ENCODE peak calls at places on chromosomes 7 and 10, in eight cellular contexts. V is tibial artery, M is OCI-LY7, O is GM19239, E is SK-N-SH, D is bronchial epithelial cell, B is left cardiac atrium, Y is WERI-Rb-1. F is an unnamed sample.
A peak's percentile ranks its signal among the peaks of the same experiment; 100 is the strongest.

GRCh38 chr7:4681218-4681851 is 760 bp upstream of the FOXK1 start:
- DNase-seq in V (no peak), M (peak; percentile 6), O (no peak), E (no peak), D (no peak), B (no peak), Y (no peak), F (no peak)

GRCh38 chr10:72328829-72329204 is 25.9 kb downstream of the DNAJB12 start:
- DNase-seq in V (no peak), M (peak; percentile 59), O (no peak), E (no peak), D (no peak), B (no peak), Y (no peak), F (no peak)

GRCh38 chr7:18426564-18427226 is 68.9 kb upstream of the HDAC9 start:
- DNase-seq in V (no peak), M (no peak), O (no peak), E (no peak), D (peak; percentile 67), B (no peak), Y (no peak), F (no peak)

GRCh38 chr7:2614646-2615330 is 17.0 kb upstream of the TTYH3 start:
- DNase-seq in V (no peak), M (peak; percentile 37), O (no peak), E (no peak), D (no peak), B (no peak), Y (no peak), F (no peak)

GRCh38 chr7:151803841-151804240 is 73.1 kb downstream of the PRKAG2 start:
- DNase-seq in V (no peak), M (no peak), O (no peak), E (no peak), D (no peak), B (no peak), Y (no peak), F (no peak)

GRCh38 chr10:104688251-104688650 is 47.2 kb downstream of the SORCS3 start:
- DNase-seq in V (no peak), M (no peak), O (no peak), E (no peak), D (no peak), B (no peak), Y (no peak), F (no peak)

GRCh38 chr7:111438369-111439289 is 123.7 kb downstream of the IMMP2L start:
- DNase-seq in V (no peak), M (no peak), O (no peak), E (no peak), D (peak; percentile 74), B (no peak), Y (no peak), F (no peak)

GRCh38 chr7:106354822-106355221 is 70.0 kb upstream of the NAMPT start:
- DNase-seq in V (no peak), M (no peak), O (no peak), E (no peak), D (no peak), B (no peak), Y (no peak), F (no peak)

GRCh38 chr10:131786756-131787605 is 113.8 kb upstream of the PPP2R2D start:
- DNase-seq in V (peak; percentile 23), M (peak; percentile 52), O (no peak), E (peak; percentile 51), D (peak; percentile 23), B (no peak), Y (peak; percentile 30), F (no peak)

GRCh38 chr7:38886265-38886664 is 22.7 kb downstream of the VPS41 start:
- DNase-seq in V (no peak), M (no peak), O (no peak), E (no peak), D (no peak), B (no peak), Y (no peak), F (no peak)

GRCh38 chr7:88217675-88218427 is 2.0 kb downstream of the SRI start:
- DNase-seq in V (no peak), M (peak; percentile 40), O (peak; percentile 54), E (no peak), D (no peak), B (no peak), Y (no peak), F (no peak)

GRCh38 chr10:117532003-117532385 is 10.6 kb upstream of the EMX2 start:
- DNase-seq in V (no peak), M (no peak), O (no peak), E (no peak), D (no peak), B (no peak), Y (no peak), F (peak; percentile 69)

GRCh38 chr10:28677889-28678686 is 767 bp downstream of the BAMBI start:
- DNase-seq in V (peak; percentile 68), M (peak; percentile 50), O (no peak), E (peak; percentile 40), D (peak; percentile 22), B (peak; percentile 42), Y (peak; percentile 9), F (peak; percentile 25)

GRCh38 chr10:110758898-110759297 is 112.8 kb upstream of the PDCD4 start:
- DNase-seq in V (no peak), M (no peak), O (no peak), E (no peak), D (peak; percentile 67), B (no peak), Y (no peak), F (peak; percentile 34)

GRCh38 chr10:132648072-132648855 is 110.7 kb downstream of the INPP5A start:
- DNase-seq in V (peak; percentile 64), M (no peak), O (no peak), E (no peak), D (no peak), B (no peak), Y (no peak), F (no peak)

GRCh38 chr10:35946556-35946955 is 304.5 kb upstream of the FZD8 start:
- DNase-seq in V (no peak), M (no peak), O (no peak), E (no peak), D (peak; percentile 11), B (no peak), Y (no peak), F (no peak)

GRCh38 chr7:128164061-128164954 is 76.8 kb upstream of the LEP start:
- DNase-seq in V (no peak), M (no peak), O (no peak), E (no peak), D (peak; percentile 99), B (no peak), Y (no peak), F (no peak)

GRCh38 chr10:113426181-113426837 is 126.5 kb upstream of the HABP2 start:
- DNase-seq in V (no peak), M (no peak), O (no peak), E (peak; percentile 21), D (no peak), B (no peak), Y (no peak), F (no peak)

GRCh38 chr10:93081834-93082233 is 8.1 kb downstream of the CYP26A1 start:
- DNase-seq in V (no peak), M (no peak), O (no peak), E (no peak), D (no peak), B (no peak), Y (no peak), F (no peak)

GRCh38 chr10:103474077-103474476 is 5.0 kb downstream of the CALHM3 start:
- DNase-seq in V (no peak), M (no peak), O (no peak), E (no peak), D (no peak), B (no peak), Y (no peak), F (no peak)

GRCh38 chr10:17512341-17513001 is 58.1 kb upstream of the ST8SIA6 start:
- DNase-seq in V (no peak), M (no peak), O (no peak), E (no peak), D (peak; percentile 97), B (peak; percentile 80), Y (no peak), F (peak; percentile 49)

GRCh38 chr10:44706745-44707144 is 204.4 kb upstream of the TMEM72 start:
- DNase-seq in V (no peak), M (no peak), O (no peak), E (no peak), D (peak; percentile 90), B (no peak), Y (no peak), F (no peak)

GRCh38 chr10:3260066-3260834 is 87.7 kb upstream of the PITRM1 start:
- DNase-seq in V (no peak), M (no peak), O (no peak), E (no peak), D (no peak), B (no peak), Y (no peak), F (no peak)

GRCh38 chr10:69087600-69088470 is at the start of gene SRGN:
- DNase-seq in V (peak; percentile 84), M (peak; percentile 75), O (no peak), E (no peak), D (peak; percentile 44), B (peak; percentile 84), Y (no peak), F (peak; percentile 60)

GRCh38 chr7:38211940-38212339 is 33.9 kb downstream of the STARD3NL start:
- DNase-seq in V (no peak), M (no peak), O (no peak), E (no peak), D (no peak), B (no peak), Y (no peak), F (peak; percentile 52)

GRCh38 chr10:12631216-12631615 is 281.9 kb downstream of the CAMK1D start:
- DNase-seq in V (no peak), M (no peak), O (no peak), E (no peak), D (peak; percentile 65), B (no peak), Y (no peak), F (no peak)

GRCh38 chr7:84783161-84783803 is 403.6 kb downstream of the SEMA3D start:
- DNase-seq in V (no peak), M (no peak), O (no peak), E (no peak), D (peak; percentile 26), B (no peak), Y (no peak), F (no peak)

GRCh38 chr7:127541548-127541947 is 43.8 kb downstream of the GCC1 start:
- DNase-seq in V (no peak), M (no peak), O (no peak), E (peak; percentile 27), D (no peak), B (no peak), Y (no peak), F (no peak)

GRCh38 chr7:151408839-151409554 is 841 bp downstream of the WDR86 start:
- DNase-seq in V (no peak), M (peak; percentile 36), O (no peak), E (peak; percentile 87), D (peak; percentile 20), B (no peak), Y (no peak), F (no peak)

GRCh38 chr7:36092221-36092771 is 60.8 kb upstream of the EEPD1 start:
- DNase-seq in V (no peak), M (no peak), O (no peak), E (no peak), D (no peak), B (no peak), Y (no peak), F (no peak)

GRCh38 chr10:18178862-18179483 is 38.7 kb downstream of the CACNB2 start:
- DNase-seq in V (no peak), M (no peak), O (no peak), E (no peak), D (no peak), B (no peak), Y (no peak), F (no peak)

GRCh38 chr10:132075909-132076577 is 10.3 kb downstream of the JAKMIP3 start:
- DNase-seq in V (no peak), M (no peak), O (no peak), E (no peak), D (no peak), B (no peak), Y (no peak), F (no peak)

GRCh38 chr10:1194161-1194560 is 138.0 kb downstream of the WDR37 start:
- DNase-seq in V (no peak), M (no peak), O (no peak), E (no peak), D (no peak), B (no peak), Y (no peak), F (no peak)

GRCh38 chr7:140039071-140039470 is 23.7 kb downstream of the PARP12 start:
- DNase-seq in V (no peak), M (no peak), O (no peak), E (no peak), D (no peak), B (no peak), Y (no peak), F (no peak)